ENCODE peak calls at places on chromosome 15, in five cellular contexts. E is fibroblast of lung, U is upper lobe of left lung, G is cardiac muscle cell, M is ovary. R is an unnamed sample.

GRCh38 chr15:57541805-57542504 is 49.7 kb upstream of the MYZAP start:
- DNase-seq in E (peak), U (no peak), G (peak), M (peak), R (peak)

GRCh38 chr15:29942144-29942543 is 119.9 kb upstream of the TJP1 start:
- DNase-seq in E (no peak), U (no peak), G (no peak), M (no peak), R (peak)

GRCh38 chr15:50880651-50881114 is 27.8 kb upstream of the AP4E1 start:
- DNase-seq in E (peak), U (no peak), G (peak), M (no peak), R (no peak)

GRCh38 chr15:28901987-28902745 is 16.4 kb downstream of the APBA2 start:
- DNase-seq in E (no peak), U (no peak), G (no peak), M (no peak), R (no peak)

GRCh38 chr15:69080958-69081248 is 66.4 kb downstream of the NOX5 start:
- DNase-seq in E (no peak), U (no peak), G (no peak), M (no peak), R (no peak)

GRCh38 chr15:66515901-66516322 is 10.8 kb downstream of the ZWILCH start:
- DNase-seq in E (no peak), U (no peak), G (peak), M (no peak), R (no peak)

GRCh38 chr15:43487271-43487895 is 5.6 kb downstream of the TP53BP1 start:
- DNase-seq in E (peak), U (no peak), G (no peak), M (no peak), R (no peak)

GRCh38 chr15:64009798-64010241 is 36.5 kb downstream of the DAPK2 start:
- DNase-seq in E (no peak), U (no peak), G (no peak), M (no peak), R (peak)

GRCh38 chr15:62977952-62978811 is 64.4 kb upstream of the TPM1 start:
- DNase-seq in E (no peak), U (no peak), G (peak), M (no peak), R (peak)

GRCh38 chr15:48361690-48362089 is 30.5 kb downstream of the DUT start:
- DNase-seq in E (no peak), U (no peak), G (no peak), M (no peak), R (peak)

GRCh38 chr15:49084285-49084570 is 38.0 kb upstream of the SECISBP2L start:
- DNase-seq in E (no peak), U (no peak), G (no peak), M (no peak), R (no peak)

GRCh38 chr15:101207867-101208288 is 44.0 kb downstream of the CHSY1 start:
- DNase-seq in E (peak), U (peak), G (peak), M (no peak), R (peak)

GRCh38 chr15:71044006-71044405 is 71.3 kb upstream of the THSD4 start:
- DNase-seq in E (peak), U (no peak), G (peak), M (no peak), R (peak)

GRCh38 chr15:69823223-69823907 is 274.4 kb downstream of the TLE3 start:
- DNase-seq in E (no peak), U (no peak), G (no peak), M (no peak), R (peak)

GRCh38 chr15:85125056-85125661 is 143.5 kb downstream of the PDE8A start:
- DNase-seq in E (peak), U (no peak), G (peak), M (no peak), R (peak)

GRCh38 chr15:37220949-37221670 is 120.8 kb upstream of the MEIS2 start:
- DNase-seq in E (no peak), U (no peak), G (no peak), M (no peak), R (no peak)

GRCh38 chr15:65690778-65691177 is 69.0 kb downstream of the SLC24A1 start:
- DNase-seq in E (no peak), U (no peak), G (peak), M (no peak), R (no peak)

GRCh38 chr15:60966316-60966715 is 262.8 kb downstream of the RORA start:
- DNase-seq in E (peak), U (no peak), G (no peak), M (no peak), R (no peak)

GRCh38 chr15:68875377-68876116 is 54.8 kb upstream of the SPESP1 start:
- DNase-seq in E (peak), U (peak), G (peak), M (peak), R (peak)

GRCh38 chr15:67777773-67778172 is 47.5 kb upstream of the SKOR1 start:
- DNase-seq in E (peak), U (no peak), G (no peak), M (no peak), R (no peak)

GRCh38 chr15:47812436-47813109 is 95.3 kb downstream of the SEMA6D start:
- DNase-seq in E (peak), U (no peak), G (peak), M (no peak), R (peak)

GRCh38 chr15:88537591-88538317 is 8.7 kb downstream of the DET1 start:
- DNase-seq in E (no peak), U (no peak), G (no peak), M (no peak), R (no peak)

GRCh38 chr15:100544290-100544945 is 15.7 kb upstream of the CERS3 start:
- DNase-seq in E (no peak), U (peak), G (no peak), M (no peak), R (no peak)

GRCh38 chr15:71691700-71692417 is 118.5 kb upstream of the NR2E3 start:
- DNase-seq in E (peak), U (no peak), G (peak), M (no peak), R (peak)

GRCh38 chr15:20295238-20295811 is 246.3 kb downstream of the GOLGA6L6 start:
- DNase-seq in E (no peak), U (peak), G (no peak), M (no peak), R (no peak)

GRCh38 chr15:48861813-48862431 is 16.0 kb upstream of the EID1 start:
- DNase-seq in E (peak), U (no peak), G (peak), M (no peak), R (no peak)

GRCh38 chr15:64596701-64597468 is 136.5 kb downstream of the ZNF609 start:
- DNase-seq in E (peak), U (no peak), G (peak), M (no peak), R (peak)

DNA sequence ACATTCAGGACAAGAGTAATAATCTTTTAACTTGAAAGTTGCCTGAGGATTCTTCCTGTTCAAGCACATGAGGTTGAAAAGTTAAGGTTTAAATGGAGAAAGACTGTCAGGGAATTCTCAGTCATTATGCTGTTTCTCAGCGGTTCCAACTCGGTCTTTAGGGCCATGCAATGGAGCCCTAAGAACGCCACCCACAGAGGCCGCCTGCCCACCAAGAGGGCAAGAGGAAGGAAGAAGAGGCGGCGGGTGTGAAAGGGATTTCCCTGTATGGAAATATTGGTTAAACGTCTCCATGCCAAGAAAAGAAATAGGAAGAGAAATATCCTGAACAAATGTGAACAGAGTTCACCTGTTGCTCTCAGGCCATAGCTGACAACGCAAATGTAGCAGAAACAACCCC is 234.4 kb downstream of the OCA2 start:
- DNase-seq in E (no peak), U (no peak), G (no peak), M (no peak), R (no peak)
- H3K4me3 ChIP-seq in E (no peak), U (no peak), G (no peak), M (no peak), R (no peak)

DNA sequence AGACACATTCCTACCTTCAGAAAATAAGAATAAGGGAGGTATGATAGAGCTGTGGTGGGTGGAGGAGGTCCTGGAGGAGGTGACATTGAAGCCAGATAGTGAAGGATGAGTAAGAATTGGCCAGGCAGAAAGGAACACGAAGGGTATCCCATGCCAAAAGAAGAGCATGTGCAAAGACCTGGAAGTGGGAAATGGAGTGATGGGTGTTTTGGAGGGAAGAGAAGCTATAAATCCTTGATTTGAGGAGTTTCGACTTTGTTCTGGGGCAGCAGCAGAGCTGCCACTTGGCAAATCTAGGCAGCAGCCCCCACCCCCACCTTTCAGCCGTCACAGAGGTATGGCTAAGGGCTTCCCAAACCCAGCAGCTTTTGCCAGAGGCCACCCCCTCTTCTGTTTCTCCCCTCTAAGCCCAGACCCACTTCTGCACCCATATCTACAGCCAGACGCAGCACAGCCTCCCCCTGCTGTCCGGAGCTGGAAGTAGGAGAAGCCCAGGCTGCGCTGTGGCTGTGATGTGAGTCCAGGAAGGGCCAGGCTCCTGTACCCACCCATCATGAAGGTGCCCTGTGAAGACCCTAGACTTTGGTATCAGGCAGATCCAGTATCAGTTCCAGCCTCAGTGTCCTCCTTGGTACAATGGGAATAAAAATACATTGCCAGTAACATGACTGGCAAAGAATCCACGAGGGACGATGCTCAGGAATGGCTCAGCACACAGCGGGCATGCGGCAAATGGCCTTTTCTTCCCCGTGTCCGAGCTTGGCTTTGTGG is 188.7 kb upstream of the LINGO1 start:
- DNase-seq in E (peak), U (no peak), G (peak), M (peak), R (peak)
- H3K4me3 ChIP-seq in E (no peak), U (no peak), G (no peak), M (no peak), R (no peak)

GRCh38 chr15:91966181-91966552 is 112.7 kb downstream of the SLCO3A1 start:
- DNase-seq in E (no peak), U (no peak), G (no peak), M (no peak), R (no peak)
- H3K4me3 ChIP-seq in E (no peak), U (no peak), G (no peak), M (no peak), R (no peak)

GRCh38 chr15:96593735-96594134 is 263.2 kb downstream of the NR2F2 start:
- DNase-seq in E (no peak), U (no peak), G (no peak), M (no peak), R (no peak)
- H3K4me3 ChIP-seq in E (no peak), U (no peak), G (no peak), M (no peak), R (no peak)

R was measured in brain microvascular endothelial cell.